ENCODE peak calls at places on chromosomes 13 and 19, in four cellular contexts. V, H, L and C are unnamed samples.

GRCh38 chr19:16233081-16233776 is 35.5 kb downstream of the AP1M1 start:
- DNase-seq in H (no peak), L (no peak), V (no peak), C (no peak)

GRCh38 chr13:114068723-114069322 is 63.6 kb downstream of the RASA3 start:
- DNase-seq in V (no peak), L (no peak), H (no peak), C (no peak)

GRCh38 chr13:32666990-32667571 is 80.8 kb downstream of the PDS5B start:
- DNase-seq in H (no peak), V (no peak), L (no peak), C (no peak)

GRCh38 chr13:42255854-42256253 is 16.1 kb upstream of the AKAP11 start:
- DNase-seq in V (no peak), H (no peak), L (no peak), C (no peak)

GRCh38 chr19:56139847-56140582 is 1.1 kb upstream of the ZNF444 start:
- DNase-seq in L (no peak), V (no peak), H (no peak), C (no peak)

GRCh38 chr19:17950310-17951150 is 16.4 kb upstream of the KCNN1 start:
- DNase-seq in L (no peak), H (peak), V (no peak), C (no peak)

GRCh38 chr13:113933901-113934300 is 40.0 kb downstream of the C13orf46 start:
- DNase-seq in H (peak), V (no peak), L (no peak), C (no peak)

GRCh38 chr13:23666576-23666975 is 96.4 kb downstream of the TNFRSF19 start:
- DNase-seq in H (no peak), L (no peak), V (no peak), C (no peak)

GRCh38 chr19:52527954-52528326 is 472 bp downstream of the ZNF808 start:
- DNase-seq in H (no peak), L (no peak), V (no peak), C (no peak)

DNA sequence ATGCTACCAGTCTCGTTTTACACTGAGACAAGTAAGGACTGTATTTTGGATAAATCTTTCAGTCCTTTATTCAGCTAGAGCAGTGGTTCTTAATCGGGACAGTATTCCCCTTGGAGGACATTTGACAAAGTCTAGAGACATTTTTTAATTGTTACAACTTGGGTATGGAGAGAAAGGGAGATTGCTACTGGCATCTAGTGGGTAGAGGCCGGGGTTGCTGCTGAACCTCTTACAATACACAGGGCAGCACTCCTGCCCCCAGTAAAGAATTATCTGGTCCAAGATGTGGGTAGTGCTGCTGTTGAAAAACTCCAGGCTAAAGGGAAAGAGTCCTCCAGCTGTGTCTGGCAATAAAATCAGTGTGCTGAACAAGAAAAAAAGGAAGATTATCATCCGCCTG is 334.8 kb downstream of the SLC7A1 start:
- DNase-seq in H (no peak), V (no peak), L (no peak), C (no peak)
- TF ChIP-seq CTCF in H (peak), V (no peak), L (no peak), C (no peak)

GRCh38 chr19:11014403-11014911 is 53.6 kb downstream of the SMARCA4 start:
- DNase-seq in H (no peak), L (no peak), V (no peak), C (no peak)
- TF ChIP-seq CTCF in H (no peak), L (no peak), V (no peak), C (peak)

GRCh38 chr19:2087621-2088100 is 8.5 kb downstream of the MOB3A start:
- DNase-seq in V (no peak), H (no peak), L (no peak), C (no peak)
- TF ChIP-seq CTCF in V (no peak), H (no peak), L (no peak), C (no peak)

DNA sequence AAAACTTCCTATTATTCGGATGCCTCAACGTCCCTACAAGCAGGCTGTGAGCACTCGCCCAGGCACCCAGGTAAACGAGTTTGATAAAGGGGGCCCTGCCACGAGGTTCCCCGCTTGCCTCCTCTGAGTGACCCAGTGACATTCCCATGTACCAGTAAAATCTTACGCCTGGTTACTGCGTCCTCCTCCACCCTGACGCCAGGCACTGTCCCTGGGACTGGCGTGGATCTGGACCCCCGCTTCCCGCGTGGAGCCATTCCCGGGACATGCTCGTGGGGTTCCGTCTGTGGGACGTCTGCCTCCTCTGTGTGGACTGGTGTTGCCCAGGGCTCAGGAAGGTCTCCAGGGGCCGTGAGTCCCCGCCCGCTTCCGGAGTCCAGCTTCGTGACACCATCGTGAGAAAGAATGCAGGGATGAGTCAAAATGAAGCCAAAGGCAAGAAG is 407 bp upstream of the ZNF550 start:
- DNase-seq in V (no peak), L (peak), H (peak), C (no peak)
- TF ChIP-seq CTCF in V (no peak), L (no peak), H (no peak), C (no peak)

GRCh38 chr19:35468637-35469036 is 20.6 kb downstream of the FFAR2 start:
- DNase-seq in L (no peak), V (no peak), H (peak), C (no peak)
- TF ChIP-seq CTCF in L (peak), V (peak), H (peak), C (peak)

GRCh38 chr13:67122251-67122650 is 107.9 kb downstream of the PCDH9 start:
- DNase-seq in L (no peak), H (no peak), V (no peak), C (no peak)
- TF ChIP-seq CTCF in L (no peak), H (no peak), V (no peak), C (no peak)